ENCODE peak calls at places on chromosomes 7 and 10, in four cellular contexts. C is B cell, L is hepatocyte, S is astrocyte. F is an unnamed sample.

GRCh38 chr10:48620719-48621118 is 15.8 kb upstream of the ARHGAP22 start:
- DNase-seq in C (no peak), L (no peak), S (no peak), F (no peak)

GRCh38 chr7:90938371-90938770 is 325.9 kb upstream of the FZD1 start:
- DNase-seq in C (no peak), L (no peak), S (peak), F (no peak)

GRCh38 chr10:92413011-92413410 is 122.0 kb downstream of the MARCHF5 start:
- DNase-seq in C (no peak), L (no peak), S (no peak), F (no peak)

GRCh38 chr7:13945670-13946069 is 43.8 kb downstream of the ETV1 start:
- DNase-seq in C (no peak), L (no peak), S (peak), F (no peak)

GRCh38 chr7:23157679-23158078 is 24.2 kb upstream of the NUP42 start:
- DNase-seq in C (no peak), L (no peak), S (no peak), F (no peak)

GRCh38 chr10:633279-634245 is 55.9 kb downstream of the DIP2C start:
- DNase-seq in C (no peak), L (no peak), S (peak), F (peak)

GRCh38 chr7:50339990-50340500 is 35.5 kb downstream of the IKZF1 start:
- DNase-seq in C (no peak), L (no peak), S (no peak), F (no peak)

GRCh38 chr7:142916508-142916907 is 17.0 kb downstream of the TRPV5 start:
- DNase-seq in C (no peak), L (no peak), S (no peak), F (no peak)

GRCh38 chr10:86165666-86166065 is 200.9 kb downstream of the GRID1 start:
- DNase-seq in C (no peak), L (no peak), S (no peak), F (no peak)

GRCh38 chr10:122861724-122862161 is 16.1 kb upstream of the CUZD1 start:
- DNase-seq in C (no peak), L (no peak), S (peak), F (no peak)

GRCh38 chr7:94049615-94050014 is 45.5 kb upstream of the BET1 start:
- DNase-seq in C (no peak), L (no peak), S (no peak), F (no peak)

GRCh38 chr7:119900996-119901395 is 372.0 kb upstream of the KCND2 start:
- DNase-seq in C (no peak), L (no peak), S (no peak), F (no peak)

GRCh38 chr10:23095966-23096813 is 811 bp downstream of the MSRB2 start:
- DNase-seq in C (peak), L (peak), S (peak), F (peak)

GRCh38 chr7:99730992-99731391 is 4.0 kb downstream of the CYP3A7 start:
- DNase-seq in C (no peak), L (no peak), S (no peak), F (no peak)

GRCh38 chr7:2474813-2475677 is 1.2 kb downstream of the GRIFIN start:
- DNase-seq in C (peak), L (peak), S (no peak), F (no peak)

GRCh38 chr7:64879800-64880199 is 23.3 kb upstream of the ZNF273 start:
- DNase-seq in C (no peak), L (no peak), S (no peak), F (no peak)

GRCh38 chr7:7681191-7681935 is 37.0 kb downstream of the RPA3 start:
- DNase-seq in C (peak), L (peak), S (peak), F (no peak)

GRCh38 chr7:42233939-42234338 is 3.1 kb downstream of the GLI3 start:
- DNase-seq in C (no peak), L (no peak), S (peak), F (no peak)

GRCh38 chr7:156823441-156823840 is 69.5 kb downstream of the LMBR1 start:
- DNase-seq in C (no peak), L (no peak), S (no peak), F (no peak)

GRCh38 chr7:137453356-137453755 is 109.8 kb upstream of the PTN start:
- DNase-seq in C (no peak), L (no peak), S (no peak), F (no peak)

GRCh38 chr7:100629117-100629711 is 12.1 kb downstream of the TFR2 start:
- DNase-seq in C (no peak), L (no peak), S (no peak), F (peak)

GRCh38 chr7:32905175-32905662 is 13.7 kb upstream of the KBTBD2 start:
- DNase-seq in C (peak), L (peak), S (peak), F (peak)

GRCh38 chr7:31052841-31053601 is 913 bp downstream of the ADCYAP1R1 start:
- DNase-seq in C (no peak), L (no peak), S (no peak), F (no peak)

GRCh38 chr10:103262229-103262628 is 14.7 kb upstream of the INA start:
- DNase-seq in C (no peak), L (no peak), S (no peak), F (no peak)

GRCh38 chr7:132392713-132393112 is 183.6 kb downstream of the PLXNA4 start:
- DNase-seq in C (no peak), L (no peak), S (no peak), F (no peak)

GRCh38 chr7:128074336-128074735 is 43.1 kb upstream of the LRRC4 start:
- DNase-seq in C (no peak), L (no peak), S (no peak), F (no peak)

GRCh38 chr10:45437587-45438456 is 63.8 kb downstream of the ALOX5 start:
- DNase-seq in C (no peak), L (no peak), S (no peak), F (no peak)

GRCh38 chr10:59432207-59432900 is 70.0 kb upstream of the FAM13C start:
- DNase-seq in C (no peak), L (no peak), S (peak), F (no peak)

GRCh38 chr7:85682819-85683218 is 496.0 kb upstream of the SEMA3D start:
- DNase-seq in C (no peak), L (no peak), S (peak), F (no peak)

GRCh38 chr10:117134084-117135025 is 3.7 kb downstream of the VAX1 start:
- DNase-seq in C (no peak), L (peak), S (no peak), F (peak)
- TF ChIP-seq CTCF in C (no peak), L (no peak), S (no peak), F (no peak)

GRCh38 chr7:53900856-53901528 is 641.2 kb upstream of the VSTM2A start:
- DNase-seq in C (no peak), L (no peak), S (no peak), F (no peak)
- TF ChIP-seq CTCF in C (no peak), L (no peak), S (no peak), F (no peak)

GRCh38 chr7:46963719-46964118 is 618.2 kb downstream of the TNS3 start:
- DNase-seq in C (no peak), L (no peak), S (no peak), F (no peak)
- TF ChIP-seq CTCF in C (no peak), L (no peak), S (no peak), F (no peak)

DNA sequence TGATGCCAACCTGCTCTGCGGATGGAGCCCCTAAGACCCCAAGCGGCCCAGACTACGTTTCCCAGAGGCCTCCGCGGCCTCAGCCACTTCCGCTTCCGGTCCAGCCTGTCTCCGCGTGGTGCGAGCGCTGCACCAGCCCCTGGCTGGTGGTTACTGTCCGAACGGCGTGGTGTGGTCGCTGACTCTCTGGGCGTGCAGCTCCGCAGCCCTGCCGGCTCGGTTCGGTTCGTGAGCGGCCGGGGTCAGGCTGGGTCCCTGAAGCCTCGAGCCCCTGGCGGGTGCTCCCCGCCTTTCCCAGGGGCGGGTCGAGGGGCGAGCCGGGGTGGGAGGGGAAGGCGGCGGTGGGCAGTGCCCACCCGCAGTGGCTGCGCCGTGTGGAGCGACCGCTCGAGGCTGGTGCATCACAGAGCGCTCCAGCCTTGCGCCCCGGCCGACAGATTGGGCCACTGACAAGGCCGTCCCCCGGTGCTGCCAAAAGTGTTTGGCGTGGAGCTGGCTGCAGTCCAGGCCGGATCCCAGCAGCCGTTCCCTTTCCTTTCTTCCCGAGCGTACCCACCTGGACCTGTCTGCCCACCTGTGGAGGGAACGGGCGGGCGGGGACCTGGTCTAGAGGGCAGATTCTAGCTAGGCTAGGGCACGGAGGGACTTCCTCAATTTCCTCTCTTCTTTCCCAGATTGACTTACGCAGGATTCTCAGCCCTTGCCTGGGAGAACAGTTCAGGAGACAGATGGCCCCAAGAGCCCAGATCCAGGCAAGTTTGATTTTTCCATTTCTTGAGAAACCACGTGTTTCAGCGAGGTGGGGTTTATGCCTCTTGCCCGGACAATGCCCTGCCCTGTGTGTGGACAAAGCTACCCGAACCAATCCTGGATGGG is at the start of gene ZNF485:
- DNase-seq in C (peak), L (peak), S (peak), F (peak)
- TF ChIP-seq CTCF in C (no peak), L (no peak), S (no peak), F (no peak)

GRCh38 chr10:113140612-113141011 is 190.6 kb downstream of the TCF7L2 start:
- DNase-seq in C (no peak), L (no peak), S (no peak), F (no peak)

GRCh38 chr10:113138937-113139585 is 189.0 kb downstream of the TCF7L2 start:
- DNase-seq in C (no peak), L (no peak), S (no peak), F (no peak)

GRCh38 chr10:113142601-113143000 is 192.6 kb downstream of the TCF7L2 start:
- DNase-seq in C (no peak), L (peak), S (no peak), F (no peak)

GRCh38 chr10:113135025-113135424 is 185.0 kb downstream of the TCF7L2 start:
- DNase-seq in C (no peak), L (no peak), S (no peak), F (no peak)

GRCh38 chr10:113139695-113140094 is 189.6 kb downstream of the TCF7L2 start:
- DNase-seq in C (no peak), L (no peak), S (peak), F (no peak)
- TF ChIP-seq CTCF in C (no peak), L (peak), S (peak), F (no peak)